ENCODE peak calls at places on chromosome 1, in seven cellular contexts. U is GM23338, W is mammary epithelial cell, D is MM.1S, Y is HCT116, T is GM23248, C is hepatocyte. P is an unnamed sample. For H3K36me3, the result is how much of the 10 kb centered on the place peaks cover.

GRCh38 chr1:240706150-240706904 is 94.4 kb upstream of the GREM2 start:
- DNase-seq in U (no peak), W (no peak), D (no peak), Y (no peak), T (peak), C (peak), P (no peak)

GRCh38 chr1:212283741-212284140 is 1.5 kb upstream of the PPP2R5A start:
- DNase-seq in U (no peak), W (no peak), D (no peak), Y (no peak), T (no peak), C (no peak), P (no peak)

GRCh38 chr1:229068266-229069043 is 202.5 kb upstream of the RAB4A start:
- DNase-seq in U (no peak), W (no peak), D (no peak), Y (no peak), T (no peak), C (no peak), P (no peak)

GRCh38 chr1:179803916-179804315 is 60.8 kb downstream of the FAM163A start:
- DNase-seq in U (no peak), W (no peak), D (no peak), Y (no peak), T (peak), C (no peak), P (no peak)

GRCh38 chr1:1371741-1372711 is 3.0 kb downstream of the AURKAIP1 start:
- DNase-seq in U (peak), W (no peak), D (peak), Y (no peak), T (peak), C (peak), P (peak)

GRCh38 chr1:186183219-186183618 is 191.8 kb downstream of the TPR start:
- DNase-seq in U (no peak), W (peak), D (no peak), Y (peak), T (peak), C (no peak), P (no peak)

GRCh38 chr1:165842363-165843129 is 15.1 kb downstream of the UCK2 start:
- DNase-seq in U (no peak), W (no peak), D (peak), Y (no peak), T (peak), C (no peak), P (no peak)

GRCh38 chr1:15038232-15039016 is 115.1 kb upstream of the TMEM51 start:
- DNase-seq in U (peak), W (peak), D (peak), Y (peak), T (peak), C (peak), P (peak)

GRCh38 chr1:110216844-110217444 is 6.8 kb downstream of the KCNC4 start:
- DNase-seq in U (no peak), W (no peak), D (no peak), Y (no peak), T (no peak), C (no peak), P (no peak)

GRCh38 chr1:231036416-231036815 is 3.6 kb downstream of the FAM89A start:
- DNase-seq in U (no peak), W (no peak), D (no peak), Y (no peak), T (no peak), C (no peak), P (no peak)

GRCh38 chr1:9784508-9785133 is 39.1 kb downstream of the CLSTN1 start:
- DNase-seq in U (peak), W (peak), D (peak), Y (peak), T (peak), C (peak), P (peak)

GRCh38 chr1:234585333-234586055 is 24.5 kb downstream of the IRF2BP2 start:
- DNase-seq in U (no peak), W (no peak), D (no peak), Y (no peak), T (peak), C (no peak), P (peak)

GRCh38 chr1:65813956-65814355 is 21.3 kb downstream of the PDE4B start:
- DNase-seq in U (no peak), W (peak), D (no peak), Y (no peak), T (peak), C (no peak), P (no peak)

GRCh38 chr1:208479435-208479834 is 235.3 kb upstream of the PLXNA2 start:
- DNase-seq in U (no peak), W (no peak), D (no peak), Y (no peak), T (no peak), C (no peak), P (no peak)

GRCh38 chr1:209398330-209398991 is 185.1 kb upstream of the CAMK1G start:
- DNase-seq in U (peak), W (peak), D (peak), Y (no peak), T (peak), C (peak), P (no peak)

GRCh38 chr1:31297273-31298247 is 728 bp downstream of the ZCCHC17 start:
- DNase-seq in U (peak), W (peak), D (no peak), Y (no peak), T (peak), C (peak), P (peak)

GRCh38 chr1:51484591-51484990 is 34.5 kb downstream of the EPS15 start:
- DNase-seq in U (no peak), W (peak), D (no peak), Y (no peak), T (peak), C (no peak), P (no peak)

GRCh38 chr1:60959701-60960100 is 122.7 kb upstream of the NFIA start:
- DNase-seq in U (no peak), W (no peak), D (no peak), Y (no peak), T (no peak), C (no peak), P (no peak)

GRCh38 chr1:60958001-60958400 is 124.4 kb upstream of the NFIA start:
- DNase-seq in U (no peak), W (no peak), D (no peak), Y (no peak), T (no peak), C (no peak), P (no peak)

GRCh38 chr1:60965280-60965854 is 117.0 kb upstream of the NFIA start:
- DNase-seq in U (no peak), W (no peak), D (no peak), Y (no peak), T (no peak), C (no peak), P (no peak)

GRCh38 chr1:60963167-60963909 is 119.0 kb upstream of the NFIA start:
- DNase-seq in U (no peak), W (peak), D (peak), Y (no peak), T (no peak), C (no peak), P (no peak)

DNA sequence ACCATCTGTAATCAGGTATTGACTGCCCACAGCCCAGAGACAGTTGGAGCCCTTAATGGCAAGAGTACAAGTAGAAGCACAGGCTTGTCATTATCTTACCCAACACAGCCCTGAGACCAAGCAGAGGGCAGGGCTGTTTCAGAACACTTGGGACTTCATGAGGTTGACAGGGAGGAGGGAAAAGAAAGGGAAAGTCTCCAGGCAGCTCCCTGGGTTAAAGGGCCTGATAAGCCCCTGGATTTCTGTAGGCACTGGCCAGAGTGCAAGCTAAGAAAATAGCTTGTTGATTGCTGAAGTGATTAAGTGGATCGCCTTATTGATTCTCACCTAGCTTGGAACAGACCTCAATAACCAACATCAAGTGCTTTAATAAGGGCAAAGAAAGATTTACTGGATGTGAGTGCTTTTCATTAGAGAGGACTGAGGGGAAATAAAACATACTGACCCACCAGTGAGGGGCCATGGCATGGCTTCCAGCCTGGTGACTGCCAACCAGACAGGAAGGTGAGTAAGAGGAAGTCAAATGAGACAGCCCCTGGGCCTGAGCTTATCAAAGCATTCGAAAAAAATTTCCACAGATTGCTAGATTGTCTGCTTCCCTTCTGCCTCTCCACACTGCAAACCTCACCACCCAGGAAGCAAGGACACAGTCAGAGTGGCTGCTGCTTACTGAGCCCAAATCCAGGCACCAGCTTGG is 121.4 kb upstream of the NFIA start:
- DNase-seq in U (no peak), W (no peak), D (no peak), Y (no peak), T (peak), C (no peak), P (no peak)
- H2AFZ ChIP-seq in U (peak), W (peak), D (no peak), Y (no peak), T (peak), C (no peak), P (no peak)

GRCh38 chr1:198635964-198636363 is 2.9 kb upstream of the PTPRC start:
- DNase-seq in U (no peak), W (no peak), D (no peak), Y (no peak), T (no peak), C (no peak), P (no peak)
- H3K27ac ChIP-seq in U (no peak), W (no peak), D (no peak), Y (no peak), T (no peak), C (no peak), P (peak)

DNA sequence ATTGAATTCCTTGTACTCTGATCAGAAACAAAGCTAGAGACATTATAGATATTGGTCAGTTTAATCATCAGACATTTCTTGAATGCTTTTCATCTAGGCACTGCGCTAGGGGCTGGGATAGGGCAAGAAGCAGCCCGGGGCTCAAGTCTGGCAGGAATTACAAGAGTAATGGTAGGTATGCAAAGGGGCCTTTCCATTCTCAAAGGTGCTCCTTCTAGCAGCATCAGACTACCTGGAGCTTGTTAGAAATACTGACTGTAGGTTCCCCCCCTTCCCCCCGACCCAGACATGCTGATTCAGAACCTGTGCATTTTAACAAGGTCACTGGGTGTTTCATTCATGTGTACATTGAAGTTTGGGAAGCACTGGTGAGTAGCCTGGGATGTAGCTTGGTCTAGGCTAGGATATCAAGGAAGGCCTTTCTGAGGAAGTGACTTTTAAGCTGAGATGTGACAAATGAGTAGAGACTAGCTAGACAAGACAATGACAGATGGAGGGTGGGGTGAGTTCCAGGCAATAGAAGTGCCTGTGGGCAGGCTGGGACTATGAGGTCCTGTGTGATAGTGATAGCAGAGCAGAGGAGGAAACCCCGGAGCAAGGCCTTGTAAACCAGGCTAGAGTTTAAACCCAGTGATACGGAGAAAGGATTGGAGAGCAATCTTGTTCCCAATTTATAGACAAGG is 26.3 kb downstream of the NFASC start:
- DNase-seq in U (no peak), W (no peak), D (no peak), Y (no peak), T (no peak), C (no peak), P (no peak)
- H3K36me3 ChIP-seq in U (under half), W (under half), D (under half), Y (under half), T (under half), C (under half), P (under half)

GRCh38 chr1:91503975-91504530 is 3.4 kb downstream of the CDC7 start:
- DNase-seq in U (no peak), W (no peak), D (no peak), Y (no peak), T (no peak), C (no peak), P (no peak)
- H2AFZ ChIP-seq in U (no peak), W (no peak), D (no peak), Y (no peak), T (no peak), C (no peak), P (no peak)

GRCh38 chr1:26529655-26530539 is at the start of gene RPS6KA1:
- DNase-seq in U (peak), W (peak), D (peak), Y (no peak), T (peak), C (peak), P (peak)
- H3K27ac ChIP-seq in U (peak), W (peak), D (no peak), Y (peak), T (no peak), C (peak), P (no peak)

GRCh38 chr1:222557574-222557973 is 9.7 kb upstream of the HHIPL2 start:
- DNase-seq in U (no peak), W (no peak), D (no peak), Y (no peak), T (no peak), C (no peak), P (no peak)

GRCh38 chr1:222555992-222556615 is 8.2 kb upstream of the HHIPL2 start:
- DNase-seq in U (no peak), W (no peak), D (no peak), Y (no peak), T (no peak), C (peak), P (no peak)

GRCh38 chr1:222552882-222553281 is 5.0 kb upstream of the HHIPL2 start:
- DNase-seq in U (no peak), W (no peak), D (no peak), Y (no peak), T (peak), C (no peak), P (no peak)

GRCh38 chr1:222554177-222554576 is 6.3 kb upstream of the HHIPL2 start:
- DNase-seq in U (no peak), W (no peak), D (no peak), Y (no peak), T (no peak), C (no peak), P (no peak)

GRCh38 chr1:222557148-222557547 is 9.2 kb upstream of the HHIPL2 start:
- DNase-seq in U (no peak), W (no peak), D (no peak), Y (no peak), T (no peak), C (no peak), P (no peak)
- H3K36me3 ChIP-seq in U (under half), W (under half), D (under half), Y (under half), T (under half), C (under half), P (under half)

DNA sequence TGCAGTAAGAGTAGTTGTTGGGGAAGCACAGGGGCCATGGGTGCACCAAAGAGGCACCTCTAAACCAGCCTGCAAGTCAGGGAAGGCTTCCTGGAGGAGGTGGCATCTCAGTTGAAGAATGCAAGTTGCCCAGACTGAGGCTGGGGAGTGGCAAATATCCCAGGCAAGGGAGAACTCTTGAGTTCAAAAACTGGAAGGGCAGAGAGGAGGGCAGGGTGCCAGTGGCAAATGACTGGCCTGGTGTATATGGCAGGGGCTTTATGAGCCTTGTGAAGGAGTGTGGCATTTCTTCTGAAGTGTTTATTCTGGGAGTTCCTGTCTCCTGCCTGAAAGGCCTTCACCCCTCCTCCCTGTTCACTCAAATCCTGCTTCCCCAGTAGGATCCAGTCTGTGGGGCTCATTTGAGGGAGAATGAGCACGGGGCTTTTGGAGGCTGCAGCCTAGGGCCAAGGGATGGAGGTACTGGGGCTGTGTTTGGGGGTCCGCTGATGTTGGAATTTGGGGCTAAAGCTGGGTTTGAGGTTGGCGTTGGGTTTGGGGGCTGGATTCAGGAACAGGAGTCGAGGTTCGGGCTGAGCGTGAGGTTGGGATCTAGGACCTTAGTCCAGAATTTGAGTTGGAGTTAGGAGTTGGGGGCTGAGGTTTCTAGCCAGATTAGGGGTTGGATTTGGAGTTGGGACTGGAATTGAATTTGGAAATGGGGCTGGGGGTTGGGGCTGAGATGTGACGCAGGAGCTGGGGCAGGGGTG is at the start of gene TMEM125:
- DNase-seq in U (peak), W (no peak), D (no peak), Y (no peak), T (no peak), C (no peak), P (no peak)
- H2AFZ ChIP-seq in U (peak), W (peak), D (peak), Y (no peak), T (no peak), C (peak), P (no peak)